ENCODE peak calls at places on chromosomes 5 and 9, in nine cellular contexts. One of them, this sample, is unnamed.

GRCh38 chr9:22813520-22813919 is 366.9 kb downstream of the DMRTA1 start:
- DNase-seq in T-helper 1 cell: no peak
- DNase-seq in pulmonary artery endothelial cell: no peak
- DNase-seq in HL-60: no peak
- DNase-seq in fibroblast of villous mesenchyme: no peak
- DNase-seq in astrocyte of the spinal cord: peak; percentile 53
- DNase-seq in RCC 7860: no peak
- DNase-seq in right lobe of liver: no peak
- DNase-seq in pons: peak; percentile 56
- DNase-seq in this sample: peak; percentile 63

GRCh38 chr5:142979636-142980035 is 209.5 kb downstream of the ARHGAP26 start:
- DNase-seq in T-helper 1 cell: no peak
- DNase-seq in pulmonary artery endothelial cell: no peak
- DNase-seq in HL-60: no peak
- DNase-seq in fibroblast of villous mesenchyme: no peak
- DNase-seq in astrocyte of the spinal cord: no peak
- DNase-seq in RCC 7860: no peak
- DNase-seq in right lobe of liver: no peak
- DNase-seq in pons: no peak
- DNase-seq in this sample: no peak

GRCh38 chr5:134592141-134592746 is 40.4 kb downstream of the SAR1B start:
- DNase-seq in T-helper 1 cell: no peak
- DNase-seq in pulmonary artery endothelial cell: no peak
- DNase-seq in HL-60: no peak
- DNase-seq in fibroblast of villous mesenchyme: no peak
- DNase-seq in astrocyte of the spinal cord: peak; percentile 23
- DNase-seq in RCC 7860: no peak
- DNase-seq in right lobe of liver: no peak
- DNase-seq in pons: no peak
- DNase-seq in this sample: peak; percentile 34

GRCh38 chr9:134839441-134840125 is 41.0 kb upstream of the FCN2 start:
- DNase-seq in T-helper 1 cell: no peak
- DNase-seq in pulmonary artery endothelial cell: no peak
- DNase-seq in HL-60: no peak
- DNase-seq in fibroblast of villous mesenchyme: no peak
- DNase-seq in astrocyte of the spinal cord: no peak
- DNase-seq in RCC 7860: no peak
- DNase-seq in right lobe of liver: no peak
- DNase-seq in pons: no peak
- DNase-seq in this sample: no peak

GRCh38 chr5:53407373-53407772 is 73.1 kb upstream of the FST start:
- DNase-seq in T-helper 1 cell: no peak
- DNase-seq in pulmonary artery endothelial cell: no peak
- DNase-seq in HL-60: no peak
- DNase-seq in fibroblast of villous mesenchyme: peak; percentile 66
- DNase-seq in astrocyte of the spinal cord: peak; percentile 69
- DNase-seq in RCC 7860: peak; percentile 30
- DNase-seq in right lobe of liver: no peak
- DNase-seq in pons: no peak
- DNase-seq in this sample: peak; percentile 54

GRCh38 chr5:136738829-136739228 is 373.5 kb upstream of the TRPC7 start:
- DNase-seq in T-helper 1 cell: no peak
- DNase-seq in pulmonary artery endothelial cell: no peak
- DNase-seq in HL-60: no peak
- DNase-seq in fibroblast of villous mesenchyme: no peak
- DNase-seq in astrocyte of the spinal cord: no peak
- DNase-seq in RCC 7860: no peak
- DNase-seq in right lobe of liver: no peak
- DNase-seq in pons: no peak
- DNase-seq in this sample: no peak

GRCh38 chr9:85024374-85024773 is 354.8 kb downstream of the NTRK2 start:
- DNase-seq in T-helper 1 cell: no peak
- DNase-seq in pulmonary artery endothelial cell: no peak
- DNase-seq in HL-60: no peak
- DNase-seq in fibroblast of villous mesenchyme: no peak
- DNase-seq in astrocyte of the spinal cord: no peak
- DNase-seq in RCC 7860: no peak
- DNase-seq in right lobe of liver: no peak
- DNase-seq in pons: peak; percentile 90
- DNase-seq in this sample: no peak

GRCh38 chr5:74608754-74609576 is 31.6 kb downstream of the ENC1 start:
- DNase-seq in T-helper 1 cell: no peak
- DNase-seq in pulmonary artery endothelial cell: no peak
- DNase-seq in HL-60: no peak
- DNase-seq in fibroblast of villous mesenchyme: no peak
- DNase-seq in astrocyte of the spinal cord: no peak
- DNase-seq in RCC 7860: no peak
- DNase-seq in right lobe of liver: no peak
- DNase-seq in pons: no peak
- DNase-seq in this sample: no peak

GRCh38 chr9:75041041-75041440 is 12.9 kb upstream of the CARNMT1 start:
- DNase-seq in T-helper 1 cell: no peak
- DNase-seq in pulmonary artery endothelial cell: no peak
- DNase-seq in HL-60: no peak
- DNase-seq in fibroblast of villous mesenchyme: no peak
- DNase-seq in astrocyte of the spinal cord: no peak
- DNase-seq in RCC 7860: no peak
- DNase-seq in right lobe of liver: no peak
- DNase-seq in pons: no peak
- DNase-seq in this sample: peak; percentile 52

GRCh38 chr9:89850633-89851325 is 246.0 kb downstream of the GADD45G start:
- DNase-seq in T-helper 1 cell: no peak
- DNase-seq in pulmonary artery endothelial cell: no peak
- DNase-seq in HL-60: no peak
- DNase-seq in fibroblast of villous mesenchyme: no peak
- DNase-seq in astrocyte of the spinal cord: peak; percentile 50
- DNase-seq in RCC 7860: no peak
- DNase-seq in right lobe of liver: no peak
- DNase-seq in pons: peak; percentile 17
- DNase-seq in this sample: peak; percentile 1

GRCh38 chr5:19369048-19369447 is 619.0 kb downstream of the CDH18 start:
- DNase-seq in T-helper 1 cell: no peak
- DNase-seq in pulmonary artery endothelial cell: no peak
- DNase-seq in HL-60: no peak
- DNase-seq in fibroblast of villous mesenchyme: no peak
- DNase-seq in astrocyte of the spinal cord: no peak
- DNase-seq in RCC 7860: no peak
- DNase-seq in right lobe of liver: no peak
- DNase-seq in pons: no peak
- DNase-seq in this sample: no peak

GRCh38 chr5:41629897-41630296 is 119.5 kb upstream of the PLCXD3 start:
- DNase-seq in T-helper 1 cell: no peak
- DNase-seq in pulmonary artery endothelial cell: no peak
- DNase-seq in HL-60: no peak
- DNase-seq in fibroblast of villous mesenchyme: no peak
- DNase-seq in astrocyte of the spinal cord: no peak
- DNase-seq in RCC 7860: no peak
- DNase-seq in right lobe of liver: no peak
- DNase-seq in pons: no peak
- DNase-seq in this sample: no peak

GRCh38 chr5:113806823-113807222 is 293.3 kb downstream of the YTHDC2 start:
- DNase-seq in T-helper 1 cell: no peak
- DNase-seq in pulmonary artery endothelial cell: no peak
- DNase-seq in HL-60: no peak
- DNase-seq in fibroblast of villous mesenchyme: no peak
- DNase-seq in astrocyte of the spinal cord: peak; percentile 11
- DNase-seq in RCC 7860: no peak
- DNase-seq in right lobe of liver: no peak
- DNase-seq in pons: peak; percentile 6
- DNase-seq in this sample: peak; percentile 70

GRCh38 chr5:32388429-32389111 is 56.0 kb downstream of the ZFR start:
- DNase-seq in T-helper 1 cell: no peak
- DNase-seq in pulmonary artery endothelial cell: no peak
- DNase-seq in HL-60: peak; percentile 9
- DNase-seq in fibroblast of villous mesenchyme: peak; percentile 78
- DNase-seq in astrocyte of the spinal cord: peak; percentile 49
- DNase-seq in RCC 7860: no peak
- DNase-seq in right lobe of liver: no peak
- DNase-seq in pons: no peak
- DNase-seq in this sample: peak; percentile 43

GRCh38 chr9:8880031-8880430 is 1080.5 kb upstream of the DMAC1 start:
- DNase-seq in T-helper 1 cell: no peak
- DNase-seq in pulmonary artery endothelial cell: no peak
- DNase-seq in HL-60: no peak
- DNase-seq in fibroblast of villous mesenchyme: no peak
- DNase-seq in astrocyte of the spinal cord: no peak
- DNase-seq in RCC 7860: no peak
- DNase-seq in right lobe of liver: no peak
- DNase-seq in pons: no peak
- DNase-seq in this sample: no peak

GRCh38 chr5:130061746-130062145 is 157.5 kb downstream of the CHSY3 start:
- DNase-seq in T-helper 1 cell: no peak
- DNase-seq in pulmonary artery endothelial cell: no peak
- DNase-seq in HL-60: no peak
- DNase-seq in fibroblast of villous mesenchyme: no peak
- DNase-seq in astrocyte of the spinal cord: no peak
- DNase-seq in RCC 7860: no peak
- DNase-seq in right lobe of liver: no peak
- DNase-seq in pons: no peak
- DNase-seq in this sample: no peak

GRCh38 chr5:56951131-56951945 is 585 bp downstream of the MIER3 start:
- DNase-seq in T-helper 1 cell: peak; percentile 18
- DNase-seq in pulmonary artery endothelial cell: no peak
- DNase-seq in HL-60: no peak
- DNase-seq in fibroblast of villous mesenchyme: peak; percentile 7
- DNase-seq in astrocyte of the spinal cord: peak; percentile 5
- DNase-seq in RCC 7860: no peak
- DNase-seq in right lobe of liver: peak; percentile 51
- DNase-seq in pons: peak; percentile 18
- DNase-seq in this sample: peak; percentile 56

GRCh38 chr9:130451509-130452388 is 7.0 kb downstream of the ASS1 start:
- DNase-seq in T-helper 1 cell: no peak
- DNase-seq in pulmonary artery endothelial cell: peak; percentile 84
- DNase-seq in HL-60: no peak
- DNase-seq in fibroblast of villous mesenchyme: peak; percentile 88
- DNase-seq in astrocyte of the spinal cord: peak; percentile 95
- DNase-seq in RCC 7860: peak; percentile 82
- DNase-seq in right lobe of liver: peak; percentile 90
- DNase-seq in pons: no peak
- DNase-seq in this sample: peak; percentile 95

GRCh38 chr9:24698864-24699518 is 153.3 kb upstream of the IZUMO3 start:
- DNase-seq in T-helper 1 cell: no peak
- DNase-seq in pulmonary artery endothelial cell: no peak
- DNase-seq in HL-60: no peak
- DNase-seq in fibroblast of villous mesenchyme: no peak
- DNase-seq in astrocyte of the spinal cord: peak; percentile 0
- DNase-seq in RCC 7860: no peak
- DNase-seq in right lobe of liver: no peak
- DNase-seq in pons: no peak
- DNase-seq in this sample: no peak

GRCh38 chr5:103821361-103821760 is 258.8 kb upstream of the NUDT12 start:
- DNase-seq in T-helper 1 cell: no peak
- DNase-seq in pulmonary artery endothelial cell: no peak
- DNase-seq in HL-60: no peak
- DNase-seq in fibroblast of villous mesenchyme: no peak
- DNase-seq in astrocyte of the spinal cord: no peak
- DNase-seq in RCC 7860: no peak
- DNase-seq in right lobe of liver: no peak
- DNase-seq in pons: no peak
- DNase-seq in this sample: no peak

GRCh38 chr9:70490478-70490877 is 76.0 kb upstream of the KLF9 start:
- DNase-seq in T-helper 1 cell: no peak
- DNase-seq in pulmonary artery endothelial cell: no peak
- DNase-seq in HL-60: no peak
- DNase-seq in fibroblast of villous mesenchyme: no peak
- DNase-seq in astrocyte of the spinal cord: no peak
- DNase-seq in RCC 7860: no peak
- DNase-seq in right lobe of liver: peak; percentile 19
- DNase-seq in pons: peak; percentile 56
- DNase-seq in this sample: no peak

GRCh38 chr9:135186248-135187164 is 99.0 kb downstream of the OLFM1 start:
- DNase-seq in T-helper 1 cell: no peak
- DNase-seq in pulmonary artery endothelial cell: no peak
- DNase-seq in HL-60: no peak
- DNase-seq in fibroblast of villous mesenchyme: no peak
- DNase-seq in astrocyte of the spinal cord: no peak
- DNase-seq in RCC 7860: no peak
- DNase-seq in right lobe of liver: no peak
- DNase-seq in pons: no peak
- DNase-seq in this sample: no peak

GRCh38 chr5:148306446-148306845 is 5.8 kb upstream of the SPINK7 start:
- DNase-seq in T-helper 1 cell: no peak
- DNase-seq in pulmonary artery endothelial cell: no peak
- DNase-seq in HL-60: no peak
- DNase-seq in fibroblast of villous mesenchyme: no peak
- DNase-seq in astrocyte of the spinal cord: no peak
- DNase-seq in RCC 7860: no peak
- DNase-seq in right lobe of liver: no peak
- DNase-seq in pons: no peak
- DNase-seq in this sample: no peak

GRCh38 chr5:171492781-171493180 is 73.3 kb downstream of the FGF18 start:
- DNase-seq in T-helper 1 cell: no peak
- DNase-seq in pulmonary artery endothelial cell: peak; percentile 52
- DNase-seq in HL-60: no peak
- DNase-seq in fibroblast of villous mesenchyme: no peak
- DNase-seq in astrocyte of the spinal cord: no peak
- DNase-seq in RCC 7860: no peak
- DNase-seq in right lobe of liver: no peak
- DNase-seq in pons: no peak
- DNase-seq in this sample: no peak

GRCh38 chr9:97398999-97399758 is 12.7 kb upstream of the TDRD7 start:
- DNase-seq in T-helper 1 cell: peak; percentile 50
- DNase-seq in pulmonary artery endothelial cell: no peak
- DNase-seq in HL-60: peak; percentile 36
- DNase-seq in fibroblast of villous mesenchyme: peak; percentile 63
- DNase-seq in astrocyte of the spinal cord: peak; percentile 65
- DNase-seq in RCC 7860: peak; percentile 96
- DNase-seq in right lobe of liver: peak; percentile 80
- DNase-seq in pons: peak; percentile 22
- DNase-seq in this sample: peak; percentile 66

GRCh38 chr5:38853753-38854470 is 8.1 kb downstream of the OSMR start:
- DNase-seq in T-helper 1 cell: no peak
- DNase-seq in pulmonary artery endothelial cell: no peak
- DNase-seq in HL-60: no peak
- DNase-seq in fibroblast of villous mesenchyme: peak; percentile 89
- DNase-seq in astrocyte of the spinal cord: peak; percentile 86
- DNase-seq in RCC 7860: peak; percentile 92
- DNase-seq in right lobe of liver: no peak
- DNase-seq in pons: no peak
- DNase-seq in this sample: peak; percentile 86

GRCh38 chr9:18333157-18333556 is 140.8 kb upstream of the ADAMTSL1 start:
- DNase-seq in T-helper 1 cell: no peak
- DNase-seq in pulmonary artery endothelial cell: peak; percentile 66
- DNase-seq in HL-60: no peak
- DNase-seq in fibroblast of villous mesenchyme: no peak
- DNase-seq in astrocyte of the spinal cord: peak; percentile 57
- DNase-seq in RCC 7860: no peak
- DNase-seq in right lobe of liver: no peak
- DNase-seq in pons: no peak
- DNase-seq in this sample: no peak

GRCh38 chr5:143014017-143014651 is 244.0 kb downstream of the ARHGAP26 start:
- DNase-seq in T-helper 1 cell: no peak
- DNase-seq in pulmonary artery endothelial cell: no peak
- DNase-seq in HL-60: peak; percentile 37
- DNase-seq in fibroblast of villous mesenchyme: peak; percentile 22
- DNase-seq in astrocyte of the spinal cord: no peak
- DNase-seq in RCC 7860: no peak
- DNase-seq in right lobe of liver: no peak
- DNase-seq in pons: no peak
- DNase-seq in this sample: no peak

GRCh38 chr9:4077499-4078102 is 222.3 kb downstream of the GLIS3 start:
- DNase-seq in T-helper 1 cell: no peak
- DNase-seq in pulmonary artery endothelial cell: peak; percentile 29
- DNase-seq in HL-60: peak; percentile 66
- DNase-seq in fibroblast of villous mesenchyme: peak; percentile 77
- DNase-seq in astrocyte of the spinal cord: peak; percentile 85
- DNase-seq in RCC 7860: peak; percentile 62
- DNase-seq in right lobe of liver: peak; percentile 66
- DNase-seq in pons: peak; percentile 52
- DNase-seq in this sample: peak; percentile 72

GRCh38 chr5:1521671-1522600 is 1.8 kb downstream of the LPCAT1 start:
- DNase-seq in T-helper 1 cell: no peak
- DNase-seq in pulmonary artery endothelial cell: no peak
- DNase-seq in HL-60: no peak
- DNase-seq in fibroblast of villous mesenchyme: peak; percentile 75
- DNase-seq in astrocyte of the spinal cord: peak; percentile 84
- DNase-seq in RCC 7860: peak; percentile 83
- DNase-seq in right lobe of liver: peak; percentile 41
- DNase-seq in pons: no peak
- DNase-seq in this sample: peak; percentile 85

GRCh38 chr5:174581483-174581882 is 142.9 kb upstream of the MSX2 start:
- DNase-seq in T-helper 1 cell: no peak
- DNase-seq in pulmonary artery endothelial cell: no peak
- DNase-seq in HL-60: peak; percentile 5
- DNase-seq in fibroblast of villous mesenchyme: no peak
- DNase-seq in astrocyte of the spinal cord: no peak
- DNase-seq in RCC 7860: no peak
- DNase-seq in right lobe of liver: no peak
- DNase-seq in pons: peak; percentile 42
- DNase-seq in this sample: no peak